ENCODE peak calls at places on chromosomes 16 and 17, in seven cellular contexts. V, A, L, F, K, C and X are unnamed samples.

GRCh38 chr16:2008009-2008526 is 1.6 kb downstream of the ZNF598 start:
- DNase-seq in V (peak), A (no peak), L (no peak), F (no peak), K (peak), C (no peak), X (peak)

GRCh38 chr17:40176409-40177110 is 710 bp upstream of the RAPGEFL1 start:
- DNase-seq in V (no peak), A (no peak), L (no peak), F (no peak), K (no peak), C (no peak), X (no peak)

GRCh38 chr17:17732892-17733670 is 51.8 kb downstream of the RAI1 start:
- DNase-seq in V (no peak), A (no peak), L (peak), F (no peak), K (peak), C (no peak), X (no peak)

GRCh38 chr16:19913306-19913717 is 28.7 kb upstream of the GPRC5B start:
- DNase-seq in V (no peak), A (no peak), L (no peak), F (no peak), K (no peak), C (no peak), X (no peak)

GRCh38 chr17:70093163-70093562 is 18.1 kb downstream of the KCNJ16 start:
- DNase-seq in V (no peak), A (no peak), L (no peak), F (no peak), K (no peak), C (no peak), X (no peak)

GRCh38 chr16:69404275-69404805 is 18.5 kb upstream of the TERF2 start:
- DNase-seq in V (no peak), A (no peak), L (no peak), F (peak), K (peak), C (no peak), X (no peak)

GRCh38 chr16:50451951-50452508 is 83.2 kb upstream of the BRD7 start:
- DNase-seq in V (no peak), A (no peak), L (no peak), F (no peak), K (no peak), C (no peak), X (no peak)

GRCh38 chr17:43784628-43785101 is 4.4 kb downstream of the CFAP97D1 start:
- DNase-seq in V (no peak), A (no peak), L (peak), F (no peak), K (peak), C (no peak), X (no peak)

GRCh38 chr16:1532081-1532760 is 1.2 kb upstream of the TMEM204 start:
- DNase-seq in V (no peak), A (no peak), L (no peak), F (peak), K (no peak), C (peak), X (peak)

GRCh38 chr16:76882105-76882504 is 308.9 kb upstream of the MON1B start:
- DNase-seq in V (no peak), A (no peak), L (no peak), F (no peak), K (no peak), C (no peak), X (no peak)

GRCh38 chr16:8739151-8739550 is 58.3 kb downstream of the TMEM186 start:
- DNase-seq in V (no peak), A (no peak), L (no peak), F (no peak), K (no peak), C (no peak), X (no peak)

GRCh38 chr17:4997302-4998026 is at the start of the genes INCA1 and KIF1C:
- DNase-seq in V (peak), A (peak), L (peak), F (peak), K (peak), C (peak), X (peak)

GRCh38 chr16:1330260-1330914 is 3.1 kb upstream of the BAIAP3 start:
- DNase-seq in V (peak), A (no peak), L (no peak), F (no peak), K (no peak), C (no peak), X (no peak)

GRCh38 chr16:75537795-75538194 is 1.9 kb upstream of the CHST5 start:
- DNase-seq in V (no peak), A (no peak), L (no peak), F (no peak), K (no peak), C (no peak), X (no peak)

GRCh38 chr16:68731569-68732067 is 5.5 kb upstream of the CDH1 start:
- DNase-seq in V (no peak), A (no peak), L (no peak), F (no peak), K (no peak), C (no peak), X (no peak)

GRCh38 chr17:51585514-51586104 is 325.3 kb downstream of the UTP18 start:
- DNase-seq in V (no peak), A (peak), L (no peak), F (no peak), K (no peak), C (no peak), X (no peak)

GRCh38 chr17:59878624-59879023 is 14.1 kb downstream of the TUBD1 start:
- DNase-seq in V (no peak), A (no peak), L (no peak), F (no peak), K (no peak), C (no peak), X (no peak)

GRCh38 chr17:46108550-46109110 is 84.6 kb downstream of the KANSL1 start:
- DNase-seq in V (no peak), A (no peak), L (no peak), F (no peak), K (no peak), C (no peak), X (no peak)

GRCh38 chr16:785563-786535 is 2.3 kb downstream of the RPUSD1 start:
- DNase-seq in V (peak), A (no peak), L (peak), F (peak), K (no peak), C (peak), X (peak)

GRCh38 chr17:76726231-76726765 is at the start of gene JMJD6:
- DNase-seq in V (peak), A (peak), L (peak), F (peak), K (peak), C (peak), X (peak)

GRCh38 chr16:89633064-89633631 is 19.7 kb downstream of the DPEP1 start:
- DNase-seq in V (no peak), A (no peak), L (peak), F (no peak), K (peak), C (no peak), X (no peak)

GRCh38 chr17:68290268-68290954 is 516 bp downstream of the SLC16A6 start:
- DNase-seq in V (peak), A (no peak), L (no peak), F (no peak), K (no peak), C (no peak), X (peak)

GRCh38 chr16:88870608-88871348 is 4.3 kb upstream of the PABPN1L start:
- DNase-seq in V (no peak), A (no peak), L (no peak), F (no peak), K (no peak), C (peak), X (no peak)

GRCh38 chr16:66899945-66900688 is 18.6 kb downstream of the CDH16 start:
- DNase-seq in V (no peak), A (no peak), L (peak), F (peak), K (peak), C (peak), X (peak)

GRCh38 chr17:78862073-78863023 is 21.7 kb upstream of the USP36 start:
- DNase-seq in V (no peak), A (peak), L (peak), F (peak), K (peak), C (peak), X (peak)

GRCh38 chr16:51851111-51851510 is 695.8 kb downstream of the TOX3 start:
- DNase-seq in V (no peak), A (no peak), L (no peak), F (no peak), K (no peak), C (no peak), X (no peak)

GRCh38 chr16:24689128-24689527 is 40.3 kb upstream of the TNRC6A start:
- DNase-seq in V (peak), A (no peak), L (no peak), F (no peak), K (peak), C (no peak), X (no peak)

GRCh38 chr16:819336-819735 is 18.8 kb upstream of the GNG13 start:
- DNase-seq in V (no peak), A (no peak), L (no peak), F (no peak), K (no peak), C (no peak), X (no peak)

GRCh38 chr17:57158296-57158695 is 73.2 kb downstream of the AKAP1 start:
- DNase-seq in V (no peak), A (no peak), L (no peak), F (no peak), K (peak), C (no peak), X (no peak)

GRCh38 chr17:42017866-42018200 is 594 bp upstream of the DNAJC7 start:
- DNase-seq in V (no peak), A (no peak), L (no peak), F (no peak), K (no peak), C (no peak), X (no peak)

GRCh38 chr17:42759982-42760651 is 910 bp upstream of the RAMP2 start:
- DNase-seq in V (peak), A (no peak), L (no peak), F (no peak), K (no peak), C (peak), X (no peak)

GRCh38 chr16:52436646-52437645 is 110.0 kb downstream of the TOX3 start:
- DNase-seq in V (no peak), A (no peak), L (no peak), F (no peak), K (no peak), C (no peak), X (no peak)

GRCh38 chr16:6020162-6020980 is 922.8 kb upstream of the EEF2KMT start:
- DNase-seq in V (no peak), A (no peak), L (no peak), F (no peak), K (no peak), C (no peak), X (no peak)

GRCh38 chr17:54935487-54935886 is 33.0 kb downstream of the COX11 start:
- DNase-seq in V (no peak), A (no peak), L (no peak), F (no peak), K (no peak), C (no peak), X (no peak)

GRCh38 chr17:44564429-44564828 is 7.1 kb downstream of the FZD2 start:
- DNase-seq in V (no peak), A (no peak), L (no peak), F (no peak), K (no peak), C (no peak), X (no peak)

GRCh38 chr17:30393491-30393890 is 14.8 kb downstream of the CPD start:
- DNase-seq in V (no peak), A (no peak), L (no peak), F (no peak), K (no peak), C (no peak), X (no peak)

GRCh38 chr16:57262841-57263584 is 18.0 kb downstream of the ARL2BP start:
- DNase-seq in V (no peak), A (no peak), L (no peak), F (no peak), K (no peak), C (peak), X (no peak)

GRCh38 chr17:80469667-80470066 is 6.7 kb downstream of the NPTX1 start:
- DNase-seq in V (no peak), A (no peak), L (no peak), F (no peak), K (no peak), C (no peak), X (no peak)

GRCh38 chr17:75720656-75721462 is at the start of gene ITGB4:
- DNase-seq in V (peak), A (no peak), L (no peak), F (no peak), K (no peak), C (peak), X (peak)
- H3K27ac ChIP-seq in V (no peak), A (peak), L (no peak), F (peak), K (no peak), C (peak), X (peak)

GRCh38 chr16:28186752-28187151 is 25.0 kb downstream of the XPO6 start:
- DNase-seq in V (no peak), A (no peak), L (no peak), F (no peak), K (peak), C (no peak), X (no peak)

GRCh38 chr16:28187595-28188004 is 24.2 kb downstream of the XPO6 start:
- DNase-seq in V (peak), A (no peak), L (no peak), F (no peak), K (no peak), C (no peak), X (no peak)

GRCh38 chr16:28188085-28188916 is 23.5 kb downstream of the XPO6 start:
- DNase-seq in V (peak), A (no peak), L (no peak), F (no peak), K (no peak), C (no peak), X (no peak)

GRCh38 chr16:28191364-28191985 is 20.3 kb downstream of the XPO6 start:
- DNase-seq in V (no peak), A (no peak), L (no peak), F (no peak), K (no peak), C (no peak), X (no peak)

GRCh38 chr16:28189237-28189636 is 22.5 kb downstream of the XPO6 start:
- DNase-seq in V (no peak), A (no peak), L (no peak), F (no peak), K (no peak), C (peak), X (no peak)
- H3K27ac ChIP-seq in V (peak), A (no peak), L (no peak), F (no peak), K (no peak), C (no peak), X (no peak)

DNA sequence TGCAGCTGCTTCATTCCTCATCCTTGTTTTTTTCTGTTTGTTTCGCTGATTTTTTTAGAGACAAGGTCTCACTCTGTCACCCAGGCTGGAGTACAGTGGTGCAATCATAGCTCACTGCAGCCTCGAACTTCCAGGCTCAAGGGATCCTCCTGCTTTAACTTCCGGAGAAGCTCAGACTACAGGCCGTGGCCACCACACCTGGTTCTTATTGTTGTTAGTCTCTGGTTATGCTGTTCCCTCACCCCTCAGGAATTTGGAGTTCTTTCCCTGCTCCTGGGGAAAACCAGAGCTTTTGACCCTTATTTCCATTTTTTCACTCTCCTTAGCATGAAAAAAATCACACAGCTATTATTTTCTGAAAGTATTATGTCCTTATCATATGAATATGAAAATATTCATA is 1.8 kb downstream of the ODF4 start:
- DNase-seq in V (no peak), A (no peak), L (no peak), F (no peak), K (no peak), C (no peak), X (no peak)
- H3K27ac ChIP-seq in V (no peak), A (no peak), L (no peak), F (no peak), K (no peak), C (no peak), X (no peak)

DNA sequence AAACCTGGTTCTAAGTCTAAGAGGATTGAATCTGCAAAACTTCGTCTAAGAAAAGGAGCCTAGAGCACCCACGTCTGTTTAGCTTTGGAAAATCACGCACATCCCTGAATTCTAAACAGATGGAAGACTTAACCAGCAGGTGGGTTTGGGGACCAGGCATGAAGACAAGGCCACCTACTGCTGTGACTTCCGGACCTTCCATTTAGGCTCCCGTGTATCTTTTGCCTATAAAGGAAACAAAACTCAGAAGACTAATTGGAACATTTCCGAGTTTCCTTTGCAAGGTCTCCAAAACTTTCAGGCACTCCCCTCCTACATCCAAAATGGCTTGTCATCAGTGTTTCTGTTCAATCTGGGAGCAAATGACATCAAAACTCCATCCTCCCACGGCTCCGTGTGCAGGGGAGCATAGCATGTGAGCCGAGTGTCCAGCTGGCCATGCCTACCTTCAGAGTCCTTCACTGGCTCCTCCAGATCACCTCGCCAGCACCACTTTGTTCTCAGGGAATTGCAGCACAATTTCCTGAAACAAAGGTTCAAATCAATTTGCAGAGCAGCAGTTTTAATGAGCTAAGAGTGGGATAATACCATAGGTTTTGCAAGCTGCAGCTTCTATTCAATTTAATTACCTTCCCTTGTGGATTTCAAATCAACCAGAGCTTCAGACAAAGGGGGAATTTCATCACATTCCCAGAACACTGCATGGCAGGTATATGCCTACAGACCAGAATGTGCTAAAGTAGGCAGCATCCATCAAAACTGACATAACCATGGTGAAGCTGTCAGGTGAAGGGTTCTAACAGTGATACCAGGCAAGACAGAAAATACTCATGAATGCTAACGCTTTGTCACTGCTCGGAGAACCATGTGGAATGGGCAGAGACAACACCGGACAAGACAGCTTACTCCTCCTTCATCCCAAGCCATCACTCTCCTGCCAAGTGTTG is 23.5 kb downstream of the CACNG1 start:
- DNase-seq in V (no peak), A (no peak), L (no peak), F (no peak), K (no peak), C (no peak), X (no peak)
- H3K27ac ChIP-seq in V (no peak), A (no peak), L (no peak), F (no peak), K (no peak), C (no peak), X (no peak)

DNA sequence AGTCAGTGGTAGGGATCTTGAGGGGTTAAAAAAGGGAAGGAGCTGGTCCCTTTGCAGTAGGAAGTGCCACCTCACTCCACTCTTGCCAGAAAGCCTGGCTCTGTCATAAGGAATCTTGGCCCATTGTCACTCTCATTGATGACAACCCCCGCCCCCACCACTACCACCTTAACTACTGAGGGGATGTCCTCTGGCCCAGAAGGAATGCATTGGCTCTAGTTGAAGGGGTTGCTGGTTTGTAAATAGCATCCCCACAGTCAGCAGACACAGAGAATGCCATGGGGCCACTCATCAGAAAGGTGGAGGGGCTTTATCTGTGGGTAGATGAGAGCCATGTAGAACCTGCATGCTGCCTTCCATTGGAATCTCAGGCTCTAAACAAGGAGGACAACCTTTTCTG is 316.2 kb downstream of the WWOX start:
- DNase-seq in V (no peak), A (peak), L (no peak), F (no peak), K (no peak), C (no peak), X (no peak)
- H3K27ac ChIP-seq in V (no peak), A (no peak), L (no peak), F (no peak), K (no peak), C (no peak), X (no peak)

DNA sequence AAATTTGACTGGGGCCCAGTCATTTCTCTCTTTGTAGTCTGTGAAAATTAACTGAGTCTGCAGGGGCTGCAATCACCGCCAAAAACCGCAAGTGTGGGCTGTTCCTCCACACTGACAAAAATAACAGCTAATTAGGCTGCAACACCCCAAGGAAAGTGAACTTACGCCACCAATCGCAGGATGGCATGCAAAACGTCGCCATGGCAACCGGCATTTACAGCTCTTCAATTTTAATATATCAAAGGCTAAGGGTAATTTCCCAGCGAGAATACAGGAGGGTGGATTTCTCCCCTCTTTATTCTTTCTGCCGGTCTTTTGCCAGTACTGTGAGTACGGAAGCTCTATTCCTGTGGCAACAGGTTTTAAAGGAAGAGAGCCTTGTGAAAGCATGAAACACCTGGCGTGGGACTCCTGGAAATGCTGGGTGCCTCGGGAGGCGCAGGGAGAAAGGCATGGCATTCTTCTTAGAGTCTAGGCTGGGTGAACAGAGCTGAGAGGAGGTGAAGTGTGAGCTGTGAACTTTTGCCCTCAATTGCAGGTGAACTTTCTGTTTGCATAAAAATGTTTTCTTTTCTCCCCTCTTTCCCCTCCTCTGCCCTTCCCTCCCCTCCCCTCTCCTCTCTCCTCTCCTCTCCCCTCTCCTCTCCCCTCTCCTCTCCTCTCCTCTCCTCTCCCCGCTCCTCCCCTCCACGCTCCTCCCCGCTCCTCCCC is 399.7 kb downstream of the XYLT1 start:
- DNase-seq in V (peak), A (no peak), L (no peak), F (peak), K (peak), C (no peak), X (no peak)
- H3K27ac ChIP-seq in V (no peak), A (no peak), L (no peak), F (no peak), K (no peak), C (no peak), X (no peak)